ENCODE peak calls at places on chromosomes 12 and 14, in five cellular contexts. R is stomach, P is foreskin fibroblast, J is heart left ventricle, A is GM13977. S is an unnamed sample.

GRCh38 chr12:89185181-89185580 is 167.1 kb downstream of the DUSP6 start:
- DNase-seq in R (no peak), P (no peak), J (no peak), A (no peak), S (no peak)

GRCh38 chr12:4991373-4991772 is 52.3 kb upstream of the KCNA5 start:
- DNase-seq in R (no peak), P (no peak), J (no peak), A (no peak), S (no peak)

GRCh38 chr12:25051171-25051570 is 102.3 kb upstream of the BCAT1 start:
- DNase-seq in R (no peak), P (no peak), J (no peak), A (no peak), S (no peak)

GRCh38 chr14:54782803-54783659 is 119.6 kb downstream of the GCH1 start:
- DNase-seq in R (no peak), P (peak), J (no peak), A (peak), S (peak)

GRCh38 chr12:22121224-22121623 is 75.2 kb downstream of the CMAS start:
- DNase-seq in R (no peak), P (no peak), J (no peak), A (no peak), S (no peak)

GRCh38 chr12:104596128-104596799 is 139.5 kb downstream of the CHST11 start:
- DNase-seq in R (no peak), P (peak), J (no peak), A (no peak), S (no peak)

GRCh38 chr14:105067140-105067968 is 2.1 kb upstream of the GPR132 start:
- DNase-seq in R (no peak), P (peak), J (no peak), A (no peak), S (no peak)

GRCh38 chr14:25444381-25444780 is 394.4 kb upstream of the STXBP6 start:
- DNase-seq in R (no peak), P (no peak), J (no peak), A (no peak), S (no peak)

GRCh38 chr14:77124345-77125274 is 17.0 kb downstream of the ZDHHC22 start:
- DNase-seq in R (peak), P (peak), J (peak), A (peak), S (peak)

GRCh38 chr12:59383426-59383822 is 212.4 kb upstream of the SLC16A7 start:
- DNase-seq in R (no peak), P (peak), J (no peak), A (no peak), S (no peak)

GRCh38 chr14:39946796-39947195 is 514.6 kb upstream of the FBXO33 start:
- DNase-seq in R (no peak), P (peak), J (no peak), A (no peak), S (no peak)

GRCh38 chr14:63342381-63342780 is 23.6 kb upstream of the GPHB5 start:
- DNase-seq in R (no peak), P (peak), J (no peak), A (no peak), S (no peak)

GRCh38 chr14:70909788-70910614 is 2.7 kb downstream of the PCNX1 start:
- DNase-seq in R (no peak), P (no peak), J (no peak), A (no peak), S (no peak)

GRCh38 chr14:67951529-67952120 is 132.0 kb downstream of the RAD51B start:
- DNase-seq in R (no peak), P (peak), J (no peak), A (no peak), S (no peak)

GRCh38 chr12:16939871-16940306 is 333.9 kb upstream of the LMO3 start:
- DNase-seq in R (peak), P (no peak), J (no peak), A (peak), S (no peak)

GRCh38 chr12:79344855-79345840 is 345.6 kb downstream of the PAWR start:
- DNase-seq in R (no peak), P (peak), J (no peak), A (peak), S (no peak)

GRCh38 chr14:97071177-97071576 is 274.0 kb downstream of the VRK1 start:
- DNase-seq in R (no peak), P (no peak), J (no peak), A (no peak), S (no peak)

GRCh38 chr14:50045039-50045711 is 71.2 kb downstream of the VCPKMT start:
- DNase-seq in R (peak), P (peak), J (peak), A (peak), S (no peak)

GRCh38 chr12:90062799-90063198 is 354.2 kb upstream of the ATP2B1 start:
- DNase-seq in R (no peak), P (no peak), J (no peak), A (no peak), S (no peak)

GRCh38 chr12:51391047-51391837 is at the start of gene GALNT6:
- DNase-seq in R (peak), P (peak), J (peak), A (peak), S (peak)

GRCh38 chr14:93967637-93968250 is 8.6 kb downstream of the ASB2 start:
- DNase-seq in R (no peak), P (no peak), J (no peak), A (peak), S (no peak)

GRCh38 chr12:111298583-111299436 is 70.1 kb downstream of the PHETA1 start:
- DNase-seq in R (peak), P (peak), J (peak), A (peak), S (peak)

GRCh38 chr14:68899033-68899603 is 80.0 kb downstream of the ACTN1 start:
- DNase-seq in R (no peak), P (no peak), J (no peak), A (no peak), S (no peak)

GRCh38 chr12:78898416-78898815 is 33.8 kb downstream of the SYT1 start:
- DNase-seq in R (no peak), P (no peak), J (peak), A (no peak), S (no peak)

GRCh38 chr12:109763201-109763841 is 49.7 kb downstream of the FAM222A start:
- DNase-seq in R (peak), P (peak), J (peak), A (no peak), S (peak)

GRCh38 chr14:90427848-90428426 is 31.1 kb downstream of the CALM1 start:
- DNase-seq in R (no peak), P (no peak), J (peak), A (no peak), S (no peak)

GRCh38 chr14:24064091-24064795 is 7.1 kb upstream of the CPNE6 start:
- DNase-seq in R (no peak), P (no peak), J (no peak), A (no peak), S (no peak)

GRCh38 chr14:22010532-22011242 is 337.1 kb upstream of the OR4E1 start:
- DNase-seq in R (no peak), P (no peak), J (no peak), A (no peak), S (no peak)

GRCh38 chr12:54215990-54216579 is 27.3 kb upstream of the SMUG1 start:
- DNase-seq in R (no peak), P (no peak), J (peak), A (peak), S (no peak)

GRCh38 chr12:29899212-29899931 is 115.6 kb upstream of the TMTC1 start:
- DNase-seq in R (no peak), P (no peak), J (no peak), A (no peak), S (no peak)

GRCh38 chr12:51126297-51126696 is 42.9 kb upstream of the CSRNP2 start:
- DNase-seq in R (no peak), P (no peak), J (no peak), A (no peak), S (no peak)

GRCh38 chr12:98821232-98821631 is 176.1 kb downstream of the APAF1 start:
- DNase-seq in R (no peak), P (no peak), J (no peak), A (no peak), S (no peak)

GRCh38 chr14:22614240-22614799 is 16.2 kb downstream of the ABHD4 start:
- DNase-seq in R (no peak), P (peak), J (no peak), A (no peak), S (no peak)

GRCh38 chr14:55752580-55753365 is 172.8 kb downstream of the KTN1 start:
- DNase-seq in R (peak), P (peak), J (no peak), A (no peak), S (no peak)

GRCh38 chr12:19688489-19688888 is 249.2 kb downstream of the AEBP2 start:
- DNase-seq in R (no peak), P (peak), J (no peak), A (no peak), S (no peak)

GRCh38 chr12:53221203-53222076 is 10.6 kb downstream of the RARG start:
- DNase-seq in R (peak), P (peak), J (peak), A (peak), S (peak)

GRCh38 chr12:12032260-12032761 is 38.4 kb upstream of the BCL2L14 start:
- DNase-seq in R (no peak), P (no peak), J (no peak), A (no peak), S (no peak)

GRCh38 chr12:86349196-86349595 is 93.0 kb upstream of the MGAT4C start:
- DNase-seq in R (no peak), P (no peak), J (no peak), A (no peak), S (no peak)

GRCh38 chr14:101573289-101573688 is 12.0 kb downstream of the DIO3 start:
- DNase-seq in R (no peak), P (no peak), J (no peak), A (no peak), S (no peak)

GRCh38 chr14:66395300-66395699 is 90.9 kb upstream of the CCDC196 start:
- DNase-seq in R (no peak), P (no peak), J (no peak), A (peak), S (no peak)
- TF ChIP-seq CTCF in R (no peak), P (no peak), J (no peak), A (peak), S (no peak)

GRCh38 chr12:62817556-62818271 is 117.2 kb downstream of the PPM1H start:
- DNase-seq in R (no peak), P (peak), J (no peak), A (no peak), S (no peak)
- TF ChIP-seq CTCF in R (no peak), P (peak), J (peak), A (no peak), S (no peak)

GRCh38 chr14:78673845-78674244 is 503.7 kb downstream of the NRXN3 start:
- DNase-seq in R (no peak), P (no peak), J (no peak), A (no peak), S (no peak)
- TF ChIP-seq CTCF in R (no peak), P (no peak), J (no peak), A (no peak), S (no peak)

DNA sequence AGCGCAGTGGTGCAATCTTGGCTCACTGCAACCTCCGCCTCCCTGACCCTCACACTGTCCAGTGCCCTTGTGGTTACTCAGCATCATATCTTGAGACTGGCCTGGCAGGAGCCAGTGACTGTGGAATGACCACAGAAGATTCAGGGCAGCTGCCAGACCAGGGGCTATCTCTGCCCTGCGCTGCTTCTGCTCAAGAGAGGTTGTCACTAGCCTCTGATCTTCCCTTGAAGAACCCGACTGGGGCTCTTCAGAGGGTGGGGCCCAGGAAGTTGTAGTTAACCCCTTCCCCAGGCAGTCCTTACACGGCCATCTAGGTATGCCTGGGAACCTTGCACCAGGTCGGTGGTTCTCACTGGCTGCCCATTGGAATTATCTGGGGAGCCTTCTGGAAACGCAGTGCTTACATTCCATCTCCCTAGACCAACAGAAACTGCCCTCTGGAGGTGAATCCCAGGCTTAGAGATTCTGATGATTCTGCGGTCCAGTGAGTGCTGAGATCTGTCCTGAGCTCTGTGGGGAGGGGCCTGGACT is 41.4 kb downstream of the PLEKHG3 start:
- DNase-seq in R (no peak), P (no peak), J (no peak), A (no peak), S (no peak)
- TF ChIP-seq CTCF in R (no peak), P (no peak), J (peak), A (no peak), S (no peak)

GRCh38 chr14:99682809-99683618 is 1.1 kb upstream of the CYP46A1 start:
- DNase-seq in R (peak), P (peak), J (peak), A (peak), S (peak)
- TF ChIP-seq CTCF in R (peak), P (peak), J (peak), A (peak), S (no peak)

GRCh38 chr12:124567035-124567672 is at the start of gene NCOR2:
- DNase-seq in R (no peak), P (peak), J (peak), A (peak), S (no peak)

GRCh38 chr12:124565071-124565491 is 2.3 kb downstream of the NCOR2 start:
- DNase-seq in R (no peak), P (no peak), J (no peak), A (no peak), S (no peak)

GRCh38 chr12:124567673-124568373 is 411 bp upstream of the NCOR2 start:
- DNase-seq in R (peak), P (peak), J (peak), A (peak), S (peak)

GRCh38 chr12:124565656-124566180 is 1.7 kb downstream of the NCOR2 start:
- DNase-seq in R (no peak), P (no peak), J (no peak), A (peak), S (no peak)

DNA sequence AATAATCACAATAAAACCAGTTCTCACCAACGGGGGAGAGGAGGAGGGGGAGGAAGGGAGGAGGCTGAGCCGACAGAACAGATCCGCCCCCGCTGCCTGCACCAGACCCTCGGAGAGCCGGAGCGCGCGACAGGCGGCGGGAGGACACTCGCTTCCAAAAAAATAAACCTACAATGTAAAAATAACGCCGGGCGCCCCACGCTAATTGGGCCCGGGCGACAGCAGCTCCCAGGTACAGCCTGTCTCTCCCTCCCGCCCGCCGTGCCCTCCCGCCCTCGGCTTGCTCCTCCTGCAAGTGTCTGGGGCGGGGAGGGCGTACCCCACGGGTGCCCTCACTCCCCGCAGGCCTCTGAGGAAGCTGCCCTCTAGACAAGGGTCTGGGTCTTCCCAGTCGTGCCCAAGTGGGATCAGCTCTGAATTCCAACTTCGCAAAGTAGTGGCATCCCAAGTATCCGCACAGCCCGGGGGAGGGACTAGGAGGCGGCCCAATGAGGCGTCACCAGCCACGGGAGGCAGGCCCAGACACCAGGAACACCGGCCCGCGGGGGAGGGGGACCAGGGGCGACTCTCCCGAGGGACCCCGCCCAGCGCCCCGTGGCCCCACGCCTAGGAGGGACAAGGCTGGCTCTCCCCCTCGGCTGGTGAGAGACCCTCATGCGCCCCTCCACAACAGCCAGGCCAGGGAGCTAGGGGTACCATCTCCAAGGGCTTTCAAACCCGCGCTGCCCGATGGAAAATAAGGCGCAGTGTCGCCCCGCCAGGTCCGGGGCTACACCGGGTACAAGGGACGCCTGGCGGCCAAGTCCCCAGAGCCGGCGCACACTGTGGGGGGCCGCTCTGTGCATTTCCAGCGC is 1.0 kb downstream of the NCOR2 start:
- DNase-seq in R (peak), P (peak), J (peak), A (peak), S (peak)
- TF ChIP-seq CTCF in R (no peak), P (no peak), J (peak), A (peak), S (no peak)

GRCh38 chr14:103694572-103695026 is 20.7 kb downstream of the XRCC3 start:
- DNase-seq in R (no peak), P (no peak), J (no peak), A (no peak), S (no peak)
- TF ChIP-seq CTCF in R (no peak), P (no peak), J (no peak), A (no peak), S (no peak)

GRCh38 chr12:47803196-47803875 is 16.4 kb downstream of the HDAC7 start:
- DNase-seq in R (no peak), P (no peak), J (no peak), A (no peak), S (no peak)

GRCh38 chr12:47801904-47802246 is 17.8 kb downstream of the HDAC7 start:
- DNase-seq in R (no peak), P (no peak), J (no peak), A (no peak), S (no peak)

GRCh38 chr12:47800582-47800981 is 19.1 kb downstream of the HDAC7 start:
- DNase-seq in R (no peak), P (no peak), J (no peak), A (no peak), S (no peak)

GRCh38 chr12:47801170-47801903 is 18.4 kb downstream of the HDAC7 start:
- DNase-seq in R (no peak), P (peak), J (peak), A (no peak), S (no peak)

GRCh38 chr12:47802312-47802711 is 17.4 kb downstream of the HDAC7 start:
- DNase-seq in R (no peak), P (no peak), J (no peak), A (no peak), S (no peak)
- TF ChIP-seq CTCF in R (no peak), P (peak), J (peak), A (no peak), S (no peak)

DNA sequence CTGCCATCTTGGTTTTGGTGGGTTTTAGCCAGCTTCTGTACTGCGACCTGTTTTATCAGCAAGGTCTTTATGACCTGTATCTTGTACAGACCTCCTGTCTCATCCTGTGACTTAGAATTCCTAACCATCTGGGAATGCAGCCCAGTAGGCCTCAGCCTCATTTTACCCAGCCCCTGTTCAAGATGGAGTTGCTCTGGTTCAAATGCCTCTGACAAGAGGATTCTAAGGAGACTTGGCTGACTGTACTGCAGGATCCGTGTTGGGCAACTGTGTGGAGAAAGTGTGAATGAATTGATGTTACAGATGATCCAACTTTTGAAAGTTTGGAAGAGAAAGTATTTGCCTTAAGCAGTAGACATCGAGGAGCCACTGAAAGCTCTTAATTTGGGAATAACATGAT is 91.0 kb downstream of the TTLL5 start:
- DNase-seq in R (no peak), P (no peak), J (no peak), A (no peak), S (no peak)
- TF ChIP-seq CTCF in R (no peak), P (no peak), J (no peak), A (no peak), S (no peak)

DNA sequence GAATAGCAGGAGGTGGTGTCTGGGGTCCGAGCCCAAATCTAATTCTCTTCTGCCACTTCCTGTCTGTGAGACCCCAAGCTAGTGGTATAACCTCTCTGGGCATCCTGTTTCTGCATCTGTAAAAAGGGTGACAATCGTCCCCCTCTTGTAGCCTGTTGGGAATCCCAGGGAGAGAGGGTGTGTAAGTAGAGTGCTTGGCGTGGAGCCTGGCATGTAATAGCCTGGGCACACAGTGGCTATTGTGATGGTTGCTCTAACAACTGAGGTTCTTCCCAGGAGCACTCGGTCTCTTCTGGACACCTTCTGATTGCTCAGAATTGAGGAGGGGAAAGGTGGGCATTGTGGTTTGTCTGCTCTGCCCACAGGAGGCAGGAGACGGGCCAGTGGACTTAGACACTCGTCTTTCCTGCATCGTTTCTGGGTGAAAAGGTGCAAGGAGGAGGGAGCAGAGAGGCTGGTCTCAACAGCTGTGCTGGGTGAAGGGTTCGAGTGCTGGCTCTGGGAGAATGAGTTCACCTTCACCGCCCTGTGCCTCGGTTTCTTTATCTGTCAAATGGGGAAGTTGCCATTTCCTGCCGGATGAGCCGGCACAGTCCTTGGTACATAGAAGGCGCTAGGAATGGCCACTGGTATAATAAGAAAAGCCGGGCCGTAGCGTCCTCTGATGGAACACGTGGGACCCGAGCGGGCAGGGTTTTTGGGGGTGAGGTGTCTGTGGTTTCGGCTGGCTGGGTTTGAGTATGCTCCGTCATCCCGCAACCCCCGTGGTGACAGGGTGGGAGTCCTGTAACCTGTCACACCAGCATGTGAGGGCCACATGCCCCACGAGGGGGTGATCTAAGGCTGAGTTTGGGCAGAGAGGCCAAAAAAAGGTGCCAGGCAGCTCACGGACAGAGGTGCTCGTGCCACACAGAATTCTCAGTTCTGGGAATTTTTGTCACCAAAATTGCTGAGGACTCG is 7.2 kb downstream of the BCL7A start:
- DNase-seq in R (no peak), P (no peak), J (no peak), A (peak), S (no peak)
- TF ChIP-seq CTCF in R (no peak), P (no peak), J (no peak), A (peak), S (no peak)